ENCODE peak calls at places on chromosomes 1 and 21, in four cellular contexts. F is HCT116, Z is HepG2, K is H1. O is an unnamed sample.

GRCh38 chr1:180534199-180534598 is 24.6 kb upstream of the OVAAL start:
- DNase-seq in F (no peak), Z (no peak), K (no peak), O (no peak)

GRCh38 chr1:156838972-156839371 is 19.9 kb downstream of the INSRR start:
- DNase-seq in F (no peak), Z (no peak), K (peak), O (no peak)

GRCh38 chr1:197892684-197893083 is 9.7 kb upstream of the C1orf53 start:
- DNase-seq in F (no peak), Z (peak), K (no peak), O (no peak)

GRCh38 chr1:224435318-224435763 is 744 bp upstream of the WDR26 start:
- DNase-seq in F (no peak), Z (no peak), K (peak), O (no peak)

GRCh38 chr1:147264158-147264768 is 21.8 kb downstream of the CHD1L start:
- DNase-seq in F (no peak), Z (no peak), K (no peak), O (no peak)

GRCh38 chr1:109370712-109371270 is 26.9 kb downstream of the SORT1 start:
- DNase-seq in F (no peak), Z (peak), K (no peak), O (no peak)

GRCh38 chr1:56301791-56302190 is 277.6 kb downstream of the PLPP3 start:
- DNase-seq in F (no peak), Z (no peak), K (no peak), O (no peak)

GRCh38 chr21:44304846-44305245 is 5.0 kb downstream of the PFKL start:
- DNase-seq in F (no peak), Z (peak), K (no peak), O (peak)

GRCh38 chr1:62356257-62356835 is 37.1 kb upstream of the KANK4 start:
- DNase-seq in F (peak), Z (no peak), K (no peak), O (no peak)

GRCh38 chr1:234779160-234779538 is 169.2 kb upstream of the IRF2BP2 start:
- DNase-seq in F (no peak), Z (no peak), K (peak), O (no peak)

GRCh38 chr1:101236546-101237228 is at the start of gene S1PR1:
- DNase-seq in F (no peak), Z (no peak), K (peak), O (no peak)

GRCh38 chr1:17197696-17198095 is 7.2 kb upstream of the PADI1 start:
- DNase-seq in F (no peak), Z (no peak), K (no peak), O (no peak)

GRCh38 chr21:17853393-17854275 is 34.5 kb upstream of the C21orf91 start:
- DNase-seq in F (no peak), Z (no peak), K (no peak), O (no peak)

GRCh38 chr1:193569096-193569495 is 382.7 kb upstream of the B3GALT2 start:
- DNase-seq in F (no peak), Z (no peak), K (no peak), O (no peak)

GRCh38 chr1:25703671-25704637 is 87.4 kb downstream of the MAN1C1 start:
- DNase-seq in F (no peak), Z (no peak), K (no peak), O (no peak)

GRCh38 chr1:212955098-212955497 is 4.8 kb downstream of the VASH2 start:
- DNase-seq in F (no peak), Z (no peak), K (no peak), O (no peak)

GRCh38 chr1:32817815-32818786 is 648 bp downstream of the S100PBP start:
- DNase-seq in F (peak), Z (peak), K (peak), O (peak)

GRCh38 chr1:43221256-43221778 is 48.5 kb upstream of the TMEM125 start:
- DNase-seq in F (no peak), Z (no peak), K (no peak), O (no peak)

GRCh38 chr21:35720065-35720810 is 340.1 kb downstream of the SETD4 start:
- DNase-seq in F (no peak), Z (no peak), K (no peak), O (no peak)

GRCh38 chr21:25735895-25736597 is 1.3 kb downstream of the GABPA start:
- DNase-seq in F (no peak), Z (peak), K (no peak), O (no peak)

GRCh38 chr21:43877936-43878575 is 13.0 kb downstream of the AGPAT3 start:
- DNase-seq in F (no peak), Z (no peak), K (no peak), O (no peak)

GRCh38 chr1:213914351-213914750 is 73.4 kb upstream of the PROX1 start:
- DNase-seq in F (no peak), Z (no peak), K (no peak), O (no peak)

GRCh38 chr1:56547977-56548376 is 31.4 kb downstream of the PLPP3 start:
- DNase-seq in F (no peak), Z (peak), K (no peak), O (peak)

GRCh38 chr1:227917081-227917950 is 30.4 kb downstream of the WNT9A start:
- DNase-seq in F (no peak), Z (no peak), K (no peak), O (no peak)

GRCh38 chr1:55997550-55997949 is 581.8 kb downstream of the PLPP3 start:
- DNase-seq in F (no peak), Z (no peak), K (no peak), O (no peak)

GRCh38 chr1:8846263-8846662 is 28.8 kb upstream of the RERE start:
- DNase-seq in F (no peak), Z (no peak), K (no peak), O (no peak)

GRCh38 chr1:248127653-248128052 is 17.3 kb upstream of the OR2M5 start:
- DNase-seq in F (no peak), Z (no peak), K (no peak), O (no peak)

GRCh38 chr1:222916067-222916466 is 101.2 kb downstream of the DISP1 start:
- DNase-seq in F (no peak), Z (no peak), K (no peak), O (no peak)

GRCh38 chr1:181704556-181704955 is 221.2 kb downstream of the CACNA1E start:
- DNase-seq in F (no peak), Z (no peak), K (no peak), O (no peak)

GRCh38 chr1:27001570-27002360 is 8.3 kb downstream of the TRNP1 start:
- DNase-seq in F (no peak), Z (peak), K (peak), O (no peak)

GRCh38 chr1:30968220-30968971 is 59.8 kb upstream of the SDC3 start:
- DNase-seq in F (no peak), Z (no peak), K (no peak), O (no peak)

GRCh38 chr1:235902638-235903542 is 36.2 kb upstream of the LYST start:
- DNase-seq in F (peak), Z (no peak), K (no peak), O (peak)

GRCh38 chr21:29340228-29340627 is 41.5 kb downstream of the BACH1 start:
- DNase-seq in F (no peak), Z (no peak), K (no peak), O (no peak)

GRCh38 chr1:21899972-21900371 is 37.1 kb downstream of the HSPG2 start:
- DNase-seq in F (no peak), Z (no peak), K (no peak), O (no peak)

GRCh38 chr1:36323636-36324321 is at the start of gene EVA1B:
- DNase-seq in F (no peak), Z (peak), K (peak), O (no peak)

GRCh38 chr1:63407002-63407401 is 39.6 kb downstream of the ALG6 start:
- DNase-seq in F (no peak), Z (no peak), K (no peak), O (no peak)

GRCh38 chr21:14454642-14455009 is 71.7 kb upstream of the HSPA13 start:
- DNase-seq in F (no peak), Z (no peak), K (no peak), O (no peak)

GRCh38 chr1:113255728-113256347 is 134.5 kb upstream of the MAGI3 start:
- DNase-seq in F (no peak), Z (no peak), K (no peak), O (no peak)
- TF ChIP-seq JUND in F (no peak), Z (no peak), K (no peak), O (no peak)

DNA sequence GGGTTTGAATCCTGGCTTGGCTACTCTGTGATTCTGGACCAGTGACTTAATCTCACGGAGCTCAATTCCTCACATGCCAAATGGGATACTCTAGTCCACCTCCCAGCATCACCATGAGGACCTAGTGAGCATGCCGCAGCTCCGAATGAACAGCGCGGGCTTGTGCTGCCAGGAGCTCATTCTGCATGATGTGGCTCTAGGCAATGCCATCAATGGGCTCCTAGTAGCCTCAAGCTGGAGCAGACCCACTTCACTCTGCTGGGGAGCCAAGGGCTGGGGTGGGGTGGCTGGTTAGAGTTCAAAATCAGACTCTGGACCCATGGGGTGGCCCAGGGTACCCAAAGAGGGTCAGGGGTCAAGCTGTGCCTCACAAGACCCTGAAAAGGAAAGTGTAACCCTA is 41.5 kb downstream of the CDK18 start:
- DNase-seq in F (no peak), Z (no peak), K (peak), O (no peak)
- TF ChIP-seq JUND in F (no peak), Z (no peak), K (no peak), O (no peak)

DNA sequence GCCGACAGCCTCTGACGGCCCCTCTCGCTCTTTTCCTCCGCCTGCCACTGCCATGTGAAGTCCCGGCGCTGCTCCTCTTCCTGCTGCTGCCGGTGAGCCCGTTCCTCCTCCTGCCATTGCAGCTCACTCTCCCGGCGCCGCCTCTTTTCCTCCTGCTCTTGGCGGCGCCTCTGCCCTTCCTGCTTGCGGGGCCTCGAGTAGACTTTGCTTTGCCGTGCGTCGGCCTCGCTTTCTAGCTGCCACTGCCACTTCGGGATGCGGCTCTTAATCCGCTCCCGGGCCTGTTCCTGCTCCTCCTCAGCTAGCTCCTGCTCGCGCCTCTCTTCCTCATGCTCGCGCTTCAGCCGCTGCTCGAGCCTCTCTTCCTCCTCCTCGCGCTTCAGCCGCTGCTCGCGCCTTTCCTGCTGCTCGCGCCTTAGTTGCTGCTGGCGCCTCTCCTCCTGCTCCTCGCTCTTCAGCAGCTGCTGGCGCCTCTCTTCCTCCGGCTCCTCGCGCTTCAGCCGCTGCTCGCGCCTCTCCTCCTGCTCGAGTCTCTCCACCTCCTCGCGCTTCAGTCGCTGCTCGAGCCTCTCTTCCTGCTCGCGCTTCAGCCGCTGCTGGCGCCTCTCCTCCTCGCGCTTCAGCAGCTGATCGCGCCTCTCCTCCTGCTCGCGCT is 4.3 kb downstream of the TCHH start:
- DNase-seq in F (no peak), Z (no peak), K (peak), O (no peak)
- TF ChIP-seq JUND in F (no peak), Z (no peak), K (no peak), O (no peak)

GRCh38 chr1:93399781-93400180 is 48.1 kb upstream of the FNBP1L start:
- DNase-seq in F (no peak), Z (peak), K (no peak), O (peak)
- TF ChIP-seq JUND in F (no peak), Z (no peak), K (no peak), O (peak)

DNA sequence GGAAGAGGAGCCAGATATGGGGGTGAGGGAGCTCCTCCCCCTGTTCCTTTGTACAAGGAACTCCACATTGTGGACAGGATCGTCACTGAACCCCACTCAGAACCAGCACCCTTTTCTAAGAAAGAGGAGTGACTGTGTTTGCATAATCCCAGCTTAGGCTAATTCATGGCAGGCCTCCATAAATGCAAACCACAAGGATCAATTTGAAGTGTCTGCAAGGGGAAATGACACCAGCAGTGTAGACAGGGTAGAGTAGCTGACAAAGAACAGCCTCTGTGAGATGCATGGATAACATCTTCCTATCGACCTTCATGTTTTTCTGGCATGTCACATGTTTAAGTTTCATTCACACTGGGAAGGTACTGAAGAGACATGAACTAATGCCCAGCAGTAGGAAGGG is 11.7 kb downstream of the MX1 start:
- DNase-seq in F (no peak), Z (no peak), K (no peak), O (no peak)
- TF ChIP-seq JUND in F (no peak), Z (no peak), K (no peak), O (no peak)

O was measured in T47D.